ENCODE peak calls at places on chromosomes 2 and 18, in five cellular contexts. U, Z, K, B and Q are unnamed samples. For H3K27me3, the result is how much of the 10 kb centered on the place peaks cover.

GRCh38 chr2:67400560-67401464 is 3.7 kb downstream of the ETAA1 start:
- DNase-seq in U (no peak), Z (no peak), K (no peak), B (no peak), Q (no peak)

GRCh38 chr2:199463000-199463692 is 5.4 kb upstream of the SATB2 start:
- DNase-seq in U (peak), Z (peak), K (peak), B (peak), Q (peak)

GRCh38 chr2:156338578-156338977 is 6.1 kb upstream of the NR4A2 start:
- DNase-seq in U (no peak), Z (no peak), K (no peak), B (no peak), Q (no peak)

GRCh38 chr18:13137939-13138821 is 80.4 kb upstream of the LDLRAD4 start:
- DNase-seq in U (no peak), Z (peak), K (peak), B (peak), Q (no peak)

GRCh38 chr2:40851661-40852060 is 399.8 kb upstream of the SLC8A1 start:
- DNase-seq in U (no peak), Z (no peak), K (no peak), B (no peak), Q (no peak)

GRCh38 chr2:145992572-145992971 is 1472.7 kb upstream of the ZEB2 start:
- DNase-seq in U (no peak), Z (no peak), K (no peak), B (no peak), Q (no peak)

GRCh38 chr2:38207168-38207567 is 131.2 kb upstream of the CYP1B1 start:
- DNase-seq in U (no peak), Z (no peak), K (no peak), B (no peak), Q (no peak)

GRCh38 chr2:121101093-121101715 is 183.8 kb downstream of the TFCP2L1 start:
- DNase-seq in U (no peak), Z (no peak), K (no peak), B (no peak), Q (no peak)

GRCh38 chr2:33433279-33434235 is 42.9 kb upstream of the RASGRP3 start:
- DNase-seq in U (no peak), Z (no peak), K (no peak), B (no peak), Q (no peak)

GRCh38 chr2:85831735-85832134 is 57.1 kb downstream of the ST3GAL5 start:
- DNase-seq in U (no peak), Z (no peak), K (no peak), B (no peak), Q (no peak)
- H3K27me3 ChIP-seq in U (under half), Z (under half), K (under half), B (under half), Q (under half)

GRCh38 chr2:140604788-140605187 is 1526.0 kb downstream of the LRP1B start:
- DNase-seq in U (no peak), Z (no peak), K (no peak), B (no peak), Q (no peak)
- H3K4me3 ChIP-seq in U (no peak), Z (no peak), K (no peak), B (no peak), Q (no peak)

GRCh38 chr2:8573942-8574195 is 108.0 kb upstream of the ID2 start:
- DNase-seq in U (no peak), Z (no peak), K (no peak), B (no peak), Q (no peak)
- H3K27me3 ChIP-seq in U (under half), Z (under half), K (under half), B (under half), Q (under half)

GRCh38 chr2:239316562-239317465 is 84.0 kb downstream of the HDAC4 start:
- DNase-seq in U (peak), Z (peak), K (peak), B (peak), Q (peak)
- H3K4me3 ChIP-seq in U (peak), Z (no peak), K (peak), B (no peak), Q (peak)

DNA sequence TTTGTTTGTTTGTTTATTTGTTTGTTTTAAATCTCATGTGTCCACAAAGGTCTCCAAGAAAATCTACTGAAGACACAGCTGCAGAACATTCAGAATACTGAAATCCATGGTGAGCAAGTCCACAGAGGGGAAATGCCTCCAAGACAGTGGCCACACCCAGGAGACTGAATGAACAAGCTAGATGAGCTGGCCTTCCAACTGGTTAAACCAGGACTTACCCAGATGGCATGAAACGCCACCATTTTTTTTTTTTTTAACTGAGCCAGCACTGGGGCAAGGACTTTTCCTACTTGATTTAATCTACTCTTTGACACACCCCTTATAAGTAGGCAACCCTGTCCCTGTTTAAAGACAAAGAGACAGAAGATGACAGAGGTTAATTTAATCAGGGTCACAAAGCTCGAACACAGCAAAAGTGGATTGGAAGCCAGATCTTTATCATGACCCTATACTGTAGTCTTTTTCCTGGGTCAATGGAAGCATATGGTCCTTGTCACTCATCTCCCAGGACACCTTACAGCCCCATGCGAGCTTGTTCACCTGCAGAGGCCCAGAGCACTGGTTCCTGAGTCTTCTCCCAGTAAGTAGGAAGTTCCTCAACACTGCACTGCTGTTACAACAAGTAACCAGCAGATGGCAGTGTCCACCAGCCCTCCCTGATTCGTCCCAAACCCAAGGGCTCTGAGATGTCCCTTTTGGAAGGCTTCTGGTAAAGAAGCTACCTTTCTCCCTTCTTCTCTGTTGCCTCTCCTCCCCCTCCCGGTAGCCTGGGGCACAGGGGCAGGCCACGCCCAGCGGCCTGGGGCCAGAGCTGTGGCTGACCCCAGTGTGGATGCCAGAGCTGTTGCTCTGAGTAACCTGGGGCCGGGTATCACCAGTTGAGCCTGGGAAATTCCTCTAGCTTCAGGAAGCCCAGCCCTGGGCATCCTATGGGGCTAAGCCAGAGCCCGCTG is 5.6 kb upstream of the GDF7 start:
- DNase-seq in U (peak), Z (peak), K (peak), B (peak), Q (peak)
- H3K27me3 ChIP-seq in U (under half), Z (under half), K (under half), B (under half), Q (half or more)